ENCODE peak calls at places on chromosome 19, in seven cellular contexts. One of them, this sample, is unnamed.

GRCh38 chr19:45498411-45499195 is at the start of gene PPM1N:
- DNase-seq in PC-9: no peak
- DNase-seq in cardiac muscle cell: peak; percentile 34
- DNase-seq in ovary: no peak
- DNase-seq in breast epithelium: no peak
- DNase-seq in pancreas: no peak
- DNase-seq in Peyer's patch: peak; percentile 70
- DNase-seq in this sample: no peak

GRCh38 chr19:44718441-44719261 is 19.7 kb downstream of the CEACAM16 start:
- DNase-seq in pancreas: peak; percentile 94
- DNase-seq in ovary: peak; percentile 90
- DNase-seq in Peyer's patch: peak; percentile 70
- DNase-seq in cardiac muscle cell: peak; percentile 89
- DNase-seq in breast epithelium: peak; percentile 85
- DNase-seq in PC-9: peak; percentile 75
- DNase-seq in this sample: no peak

GRCh38 chr19:49338691-49339363 is 3.6 kb downstream of the CD37 start:
- DNase-seq in ovary: peak; percentile 89
- DNase-seq in PC-9: peak; percentile 92
- DNase-seq in breast epithelium: peak; percentile 85
- DNase-seq in cardiac muscle cell: peak; percentile 65
- DNase-seq in pancreas: peak; percentile 97
- DNase-seq in Peyer's patch: peak; percentile 85
- DNase-seq in this sample: peak; percentile 93

GRCh38 chr19:4877753-4878490 is 10.5 kb upstream of the PLIN3 start:
- DNase-seq in pancreas: no peak
- DNase-seq in breast epithelium: no peak
- DNase-seq in ovary: no peak
- DNase-seq in Peyer's patch: no peak
- DNase-seq in cardiac muscle cell: no peak
- DNase-seq in PC-9: no peak
- DNase-seq in this sample: peak; percentile 76

GRCh38 chr19:51810228-51810627 is 15.3 kb downstream of the FPR3 start:
- DNase-seq in pancreas: no peak
- DNase-seq in breast epithelium: no peak
- DNase-seq in Peyer's patch: no peak
- DNase-seq in cardiac muscle cell: no peak
- DNase-seq in ovary: no peak
- DNase-seq in PC-9: no peak
- DNase-seq in this sample: no peak

GRCh38 chr19:45569619-45570421 is 14.8 kb downstream of the OPA3 start:
- DNase-seq in PC-9: peak; percentile 67
- DNase-seq in cardiac muscle cell: peak; percentile 49
- DNase-seq in Peyer's patch: peak; percentile 93
- DNase-seq in breast epithelium: no peak
- DNase-seq in pancreas: peak; percentile 43
- DNase-seq in ovary: no peak
- DNase-seq in this sample: peak; percentile 24

GRCh38 chr19:48815870-48816501 is 5.2 kb upstream of the BCAT2 start:
- DNase-seq in Peyer's patch: no peak
- DNase-seq in breast epithelium: no peak
- DNase-seq in ovary: no peak
- DNase-seq in pancreas: peak; percentile 67
- DNase-seq in cardiac muscle cell: no peak
- DNase-seq in PC-9: peak; percentile 31
- DNase-seq in this sample: peak; percentile 56

GRCh38 chr19:50777830-50778303 is 7.6 kb downstream of the GPR32 start:
- DNase-seq in ovary: no peak
- DNase-seq in pancreas: no peak
- DNase-seq in breast epithelium: no peak
- DNase-seq in Peyer's patch: no peak
- DNase-seq in cardiac muscle cell: peak; percentile 42
- DNase-seq in PC-9: no peak
- DNase-seq in this sample: no peak

GRCh38 chr19:38851622-38852230 is 1.9 kb upstream of the HNRNPL start:
- DNase-seq in breast epithelium: peak; percentile 95
- DNase-seq in ovary: peak; percentile 96
- DNase-seq in PC-9: peak; percentile 93
- DNase-seq in Peyer's patch: peak; percentile 98
- DNase-seq in cardiac muscle cell: peak; percentile 96
- DNase-seq in pancreas: peak; percentile 93
- DNase-seq in this sample: peak; percentile 96

GRCh38 chr19:29936409-29936808 is 5.6 kb upstream of the URI1 start:
- DNase-seq in cardiac muscle cell: no peak
- DNase-seq in PC-9: no peak
- DNase-seq in ovary: no peak
- DNase-seq in pancreas: no peak
- DNase-seq in Peyer's patch: no peak
- DNase-seq in breast epithelium: no peak
- DNase-seq in this sample: no peak

GRCh38 chr19:10717356-10718204 is at the start of gene DNM2:
- DNase-seq in PC-9: peak; percentile 99
- DNase-seq in ovary: peak; percentile 99
- DNase-seq in breast epithelium: peak; percentile 97
- DNase-seq in pancreas: peak; percentile 98
- DNase-seq in cardiac muscle cell: peak; percentile 100
- DNase-seq in Peyer's patch: peak; percentile 99
- DNase-seq in this sample: peak; percentile 100

GRCh38 chr19:6533000-6533328 is 2.1 kb downstream of the TNFSF9 start:
- DNase-seq in Peyer's patch: no peak
- DNase-seq in ovary: no peak
- DNase-seq in cardiac muscle cell: no peak
- DNase-seq in PC-9: no peak
- DNase-seq in breast epithelium: no peak
- DNase-seq in pancreas: no peak
- DNase-seq in this sample: no peak

GRCh38 chr19:49864890-49865289 is 2.5 kb downstream of the PNKP start:
- DNase-seq in pancreas: no peak
- DNase-seq in Peyer's patch: no peak
- DNase-seq in ovary: no peak
- DNase-seq in breast epithelium: no peak
- DNase-seq in cardiac muscle cell: no peak
- DNase-seq in PC-9: no peak
- DNase-seq in this sample: no peak

GRCh38 chr19:50003810-50004419 is 21.3 kb downstream of the VRK3 start:
- DNase-seq in PC-9: peak; percentile 79
- DNase-seq in pancreas: no peak
- DNase-seq in cardiac muscle cell: peak; percentile 96
- DNase-seq in ovary: no peak
- DNase-seq in breast epithelium: no peak
- DNase-seq in Peyer's patch: no peak
- DNase-seq in this sample: no peak

GRCh38 chr19:45424191-45425058 is 708 bp upstream of the ERCC1 start:
- DNase-seq in cardiac muscle cell: peak; percentile 92
- DNase-seq in pancreas: peak; percentile 67
- DNase-seq in ovary: peak; percentile 63
- DNase-seq in PC-9: peak; percentile 81
- DNase-seq in Peyer's patch: peak; percentile 86
- DNase-seq in breast epithelium: no peak
- DNase-seq in this sample: peak; percentile 47

GRCh38 chr19:1354496-1355257 is 29.0 kb upstream of the NDUFS7 start:
- DNase-seq in breast epithelium: peak; percentile 87
- DNase-seq in PC-9: peak; percentile 87
- DNase-seq in pancreas: peak; percentile 85
- DNase-seq in cardiac muscle cell: peak; percentile 93
- DNase-seq in ovary: peak; percentile 95
- DNase-seq in Peyer's patch: peak; percentile 96
- DNase-seq in this sample: peak; percentile 88

GRCh38 chr19:1355258-1355973 is 28.3 kb upstream of the NDUFS7 start:
- DNase-seq in Peyer's patch: no peak
- DNase-seq in cardiac muscle cell: peak; percentile 37
- DNase-seq in pancreas: no peak
- DNase-seq in ovary: no peak
- DNase-seq in PC-9: no peak
- DNase-seq in breast epithelium: no peak
- DNase-seq in this sample: no peak

GRCh38 chr19:1360126-1360817 is 23.4 kb upstream of the NDUFS7 start:
- DNase-seq in cardiac muscle cell: no peak
- DNase-seq in Peyer's patch: no peak
- DNase-seq in pancreas: no peak
- DNase-seq in breast epithelium: no peak
- DNase-seq in PC-9: no peak
- DNase-seq in ovary: no peak
- DNase-seq in this sample: no peak

GRCh38 chr19:1355974-1356865 is 27.5 kb upstream of the NDUFS7 start:
- DNase-seq in pancreas: no peak
- DNase-seq in ovary: no peak
- DNase-seq in PC-9: no peak
- DNase-seq in breast epithelium: no peak
- DNase-seq in cardiac muscle cell: peak; percentile 37
- DNase-seq in Peyer's patch: peak; percentile 69
- DNase-seq in this sample: peak; percentile 38

DNA sequence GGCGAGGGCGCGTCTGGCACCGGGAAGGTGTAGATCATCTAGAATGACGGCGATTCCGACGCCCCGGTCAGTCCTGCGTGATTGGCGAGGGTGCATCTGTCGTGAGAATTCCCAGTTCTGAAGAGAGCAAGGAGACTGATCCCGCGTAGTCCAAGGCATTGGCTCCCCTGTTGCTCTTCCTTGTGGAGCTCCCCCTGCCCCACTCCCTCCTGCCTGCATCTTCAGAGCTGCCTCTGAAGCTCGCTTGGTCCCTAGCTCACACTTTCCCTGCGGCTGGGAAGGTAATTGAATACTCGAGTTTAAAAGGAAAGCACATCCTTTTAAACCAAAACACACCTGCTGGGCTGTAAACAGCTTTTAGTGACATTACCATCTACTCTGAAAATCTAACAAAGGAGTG is 26.0 kb upstream of the NDUFS7 start:
- DNase-seq in breast epithelium: no peak
- DNase-seq in ovary: no peak
- DNase-seq in PC-9: no peak
- DNase-seq in cardiac muscle cell: no peak
- DNase-seq in pancreas: no peak
- DNase-seq in Peyer's patch: no peak
- DNase-seq in this sample: no peak
- H3K4me1 ChIP-seq in breast epithelium: peaks cover 16% of the 10 kb centered on the region
- H3K4me1 ChIP-seq in ovary: peaks cover 26% of the 10 kb centered on the region
- H3K4me1 ChIP-seq in PC-9: peaks cover 7% of the 10 kb centered on the region
- H3K4me1 ChIP-seq in cardiac muscle cell: peaks cover 8% of the 10 kb centered on the region
- H3K4me1 ChIP-seq in pancreas: no peaks in the 10 kb centered on the region
- H3K4me1 ChIP-seq in Peyer's patch: no peaks in the 10 kb centered on the region
- H3K4me1 ChIP-seq in this sample: peaks cover 21% of the 10 kb centered on the region

GRCh38 chr19:13872695-13873389 is 4.1 kb upstream of the NANOS3 start:
- DNase-seq in pancreas: peak; percentile 46
- DNase-seq in ovary: peak; percentile 46
- DNase-seq in breast epithelium: no peak
- DNase-seq in Peyer's patch: peak; percentile 61
- DNase-seq in cardiac muscle cell: no peak
- DNase-seq in PC-9: peak; percentile 61
- DNase-seq in this sample: no peak

GRCh38 chr19:13873776-13874515 is 3.0 kb upstream of the NANOS3 start:
- DNase-seq in PC-9: no peak
- DNase-seq in cardiac muscle cell: no peak
- DNase-seq in Peyer's patch: no peak
- DNase-seq in breast epithelium: peak; percentile 68
- DNase-seq in ovary: no peak
- DNase-seq in pancreas: no peak
- DNase-seq in this sample: no peak

GRCh38 chr19:13869324-13869723 is 7.6 kb upstream of the NANOS3 start:
- DNase-seq in Peyer's patch: no peak
- DNase-seq in pancreas: no peak
- DNase-seq in breast epithelium: no peak
- DNase-seq in PC-9: no peak
- DNase-seq in ovary: no peak
- DNase-seq in cardiac muscle cell: no peak
- DNase-seq in this sample: no peak

GRCh38 chr19:13875824-13876223 is 1.1 kb upstream of the NANOS3 start:
- DNase-seq in PC-9: no peak
- DNase-seq in breast epithelium: no peak
- DNase-seq in cardiac muscle cell: no peak
- DNase-seq in ovary: no peak
- DNase-seq in Peyer's patch: no peak
- DNase-seq in pancreas: no peak
- DNase-seq in this sample: no peak

DNA sequence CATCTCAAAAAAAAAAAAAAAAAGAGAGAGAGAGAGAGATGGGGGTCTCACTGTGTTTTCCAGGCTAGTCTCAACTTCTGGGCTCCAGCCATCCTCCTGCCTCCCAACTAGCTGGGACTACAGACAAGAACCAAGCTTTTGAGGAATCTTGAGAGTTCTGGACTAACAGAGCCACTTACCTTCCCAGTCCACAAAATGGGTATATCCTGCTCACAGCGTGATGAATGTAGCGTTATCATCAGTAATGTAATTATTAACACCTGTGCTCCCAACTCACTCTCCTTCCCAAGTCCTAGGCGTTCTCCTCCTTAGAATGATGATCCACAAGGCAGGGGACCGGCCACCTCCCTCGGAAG is 4.6 kb upstream of the NANOS3 start:
- DNase-seq in PC-9: no peak
- DNase-seq in breast epithelium: no peak
- DNase-seq in Peyer's patch: no peak
- DNase-seq in cardiac muscle cell: no peak
- DNase-seq in pancreas: no peak
- DNase-seq in ovary: no peak
- DNase-seq in this sample: no peak
- H3K27me3 ChIP-seq in PC-9: no peaks in the 10 kb centered on the region
- H3K27me3 ChIP-seq in breast epithelium: no peaks in the 10 kb centered on the region
- H3K27me3 ChIP-seq in Peyer's patch: no peaks in the 10 kb centered on the region
- H3K27me3 ChIP-seq in cardiac muscle cell: peaks cover 20% of the 10 kb centered on the region
- H3K27me3 ChIP-seq in pancreas: no peaks in the 10 kb centered on the region
- H3K27me3 ChIP-seq in ovary: no peaks in the 10 kb centered on the region
- H3K27me3 ChIP-seq in this sample: no peaks in the 10 kb centered on the region

GRCh38 chr19:33260628-33261418 is 35.2 kb upstream of the SLC7A10 start:
- DNase-seq in PC-9: no peak
- DNase-seq in Peyer's patch: no peak
- DNase-seq in cardiac muscle cell: no peak
- DNase-seq in pancreas: no peak
- DNase-seq in ovary: no peak
- DNase-seq in breast epithelium: no peak
- DNase-seq in this sample: no peak
- H3K27ac ChIP-seq in PC-9: no peak overlapping the region
- H3K27ac ChIP-seq in Peyer's patch: no peak overlapping the region
- H3K27ac ChIP-seq in cardiac muscle cell: no peak overlapping the region
- H3K27ac ChIP-seq in pancreas: no peak overlapping the region
- H3K27ac ChIP-seq in ovary: no peak overlapping the region
- H3K27ac ChIP-seq in breast epithelium: no peak overlapping the region
- H3K27ac ChIP-seq in this sample: no peak overlapping the region

GRCh38 chr19:3550947-3551807 is 6.2 kb downstream of the MFSD12 start:
- DNase-seq in breast epithelium: no peak
- DNase-seq in cardiac muscle cell: no peak
- DNase-seq in PC-9: no peak
- DNase-seq in pancreas: no peak
- DNase-seq in ovary: no peak
- DNase-seq in Peyer's patch: no peak
- DNase-seq in this sample: no peak

GRCh38 chr19:3551808-3552095 is 5.6 kb downstream of the MFSD12 start:
- DNase-seq in pancreas: no peak
- DNase-seq in PC-9: no peak
- DNase-seq in breast epithelium: no peak
- DNase-seq in ovary: no peak
- DNase-seq in cardiac muscle cell: no peak
- DNase-seq in Peyer's patch: no peak
- DNase-seq in this sample: no peak

GRCh38 chr19:3548594-3548993 is 8.8 kb downstream of the MFSD12 start:
- DNase-seq in cardiac muscle cell: no peak
- DNase-seq in pancreas: no peak
- DNase-seq in PC-9: no peak
- DNase-seq in Peyer's patch: no peak
- DNase-seq in breast epithelium: no peak
- DNase-seq in ovary: no peak
- DNase-seq in this sample: no peak

GRCh38 chr19:3547767-3548282 is 8.9 kb downstream of the TEKTIP1 start:
- DNase-seq in PC-9: no peak
- DNase-seq in breast epithelium: no peak
- DNase-seq in ovary: no peak
- DNase-seq in pancreas: no peak
- DNase-seq in Peyer's patch: no peak
- DNase-seq in cardiac muscle cell: no peak
- DNase-seq in this sample: no peak

GRCh38 chr19:3549816-3550215 is 7.6 kb downstream of the MFSD12 start:
- DNase-seq in pancreas: no peak
- DNase-seq in PC-9: no peak
- DNase-seq in breast epithelium: no peak
- DNase-seq in ovary: no peak
- DNase-seq in cardiac muscle cell: no peak
- DNase-seq in Peyer's patch: no peak
- DNase-seq in this sample: no peak
- H3K4me1 ChIP-seq in pancreas: no peaks in the 10 kb centered on the region
- H3K4me1 ChIP-seq in PC-9: no peaks in the 10 kb centered on the region
- H3K4me1 ChIP-seq in breast epithelium: no peaks in the 10 kb centered on the region
- H3K4me1 ChIP-seq in ovary: no peaks in the 10 kb centered on the region
- H3K4me1 ChIP-seq in cardiac muscle cell: no peaks in the 10 kb centered on the region
- H3K4me1 ChIP-seq in Peyer's patch: peaks cover 11% of the 10 kb centered on the region
- H3K4me1 ChIP-seq in this sample: no peaks in the 10 kb centered on the region

This sample was measured in prostate gland.